ENCODE peak calls at places on chromosomes 16 and 17, in five cellular contexts. J is uterus, N is heart right ventricle, G is DMS153, Q is ecto neural progenitor cell. T is an unnamed sample.
A peak's percentile ranks its signal among the peaks of the same experiment; 100 is the strongest.

GRCh38 chr17:42898147-42898807 is 2.3 kb upstream of the G6PC1 start:
- DNase-seq in N (no peak), Q (no peak), G (no peak), J (no peak), T (no peak)

GRCh38 chr17:79721993-79722671 is 8.6 kb upstream of the ENPP7 start:
- DNase-seq in Q (no peak), N (no peak), J (no peak), G (no peak), T (no peak)

GRCh38 chr16:30185141-30185682 is 1.8 kb downstream of the CORO1A start:
- DNase-seq in G (no peak), Q (no peak), J (no peak), N (peak; percentile 18), T (no peak)

GRCh38 chr17:31225831-31226230 is 71.2 kb downstream of the OMG start:
- DNase-seq in Q (no peak), J (no peak), N (no peak), G (no peak), T (no peak)

GRCh38 chr16:17358350-17358749 is 112.4 kb downstream of the XYLT1 start:
- DNase-seq in J (no peak), N (no peak), Q (no peak), G (no peak), T (no peak)

GRCh38 chr16:66746682-66747081 is 4.7 kb downstream of the DYNC1LI2 start:
- DNase-seq in J (no peak), N (no peak), G (no peak), Q (no peak), T (no peak)

GRCh38 chr16:58367252-58367651 is 25.0 kb upstream of the GINS3 start:
- DNase-seq in J (no peak), N (no peak), G (no peak), Q (no peak), T (no peak)

GRCh38 chr17:80949451-80950421 is 41.9 kb upstream of the CHMP6 start:
- DNase-seq in G (no peak), N (no peak), Q (no peak), J (peak; percentile 10), T (peak; percentile 25)

GRCh38 chr17:76365256-76365903 is 11.7 kb upstream of the PRPSAP1 start:
- DNase-seq in N (no peak), G (no peak), J (no peak), Q (no peak), T (no peak)

GRCh38 chr16:27779719-27780161 is 229.8 kb downstream of the KATNIP start:
- DNase-seq in N (no peak), J (peak; percentile 32), Q (peak; percentile 78), G (peak; percentile 1), T (peak; percentile 48)

GRCh38 chr17:58432806-58433573 is 15.7 kb upstream of the RNF43 start:
- DNase-seq in N (no peak), J (no peak), Q (no peak), G (no peak), T (no peak)

GRCh38 chr16:89701425-89702406 is at the start of gene SPATA2L:
- DNase-seq in Q (peak; percentile 98), N (peak; percentile 88), G (peak; percentile 90), J (peak; percentile 77), T (peak; percentile 93)

GRCh38 chr16:84703671-84704070 is 3.9 kb downstream of the USP10 start:
- DNase-seq in G (no peak), Q (no peak), N (no peak), J (no peak), T (no peak)

GRCh38 chr17:40363480-40363838 is 1.1 kb downstream of the GJD3 start:
- DNase-seq in G (no peak), Q (peak; percentile 78), N (peak; percentile 38), J (no peak), T (no peak)

GRCh38 chr17:39813631-39814030 is 50.5 kb downstream of the IKZF3 start:
- DNase-seq in G (no peak), Q (no peak), N (no peak), J (no peak), T (no peak)

T was measured in ovary.